ENCODE peak calls at places on chromosomes 11 and 22, in five cellular contexts. D is astrocyte of the spinal cord, A is right atrium auricular region, X is omental fat pad, V is heart right ventricle. Z is an unnamed sample.

GRCh38 chr11:111526501-111526900 is 11.9 kb downstream of the HOATZ start:
- DNase-seq in D (peak), A (no peak), X (no peak), V (no peak), Z (peak)

GRCh38 chr22:19679476-19680099 is 34.7 kb upstream of the SEPTIN5 start:
- DNase-seq in D (no peak), A (no peak), X (peak), V (peak), Z (no peak)

GRCh38 chr22:40302149-40302548 is 44.2 kb upstream of the ADSL start:
- DNase-seq in D (no peak), A (no peak), X (no peak), V (no peak), Z (no peak)

GRCh38 chr11:12636871-12637410 is 37.3 kb upstream of the TEAD1 start:
- DNase-seq in D (no peak), A (no peak), X (no peak), V (no peak), Z (no peak)

GRCh38 chr11:115504279-115505158 is at the start of gene CADM1:
- DNase-seq in D (peak), A (peak), X (peak), V (peak), Z (peak)

GRCh38 chr11:132962026-132962425 is 570.3 kb downstream of the OPCML start:
- DNase-seq in D (peak), A (no peak), X (no peak), V (no peak), Z (no peak)

GRCh38 chr22:44369916-44370804 is 57.4 kb upstream of the SHISAL1 start:
- DNase-seq in D (no peak), A (no peak), X (no peak), V (no peak), Z (no peak)

GRCh38 chr11:11446967-11447366 is 93.9 kb upstream of the CSNK2A3 start:
- DNase-seq in D (no peak), A (no peak), X (no peak), V (no peak), Z (no peak)

GRCh38 chr22:22920104-22920654 is 32.6 kb downstream of the IGLL5 start:
- DNase-seq in D (no peak), A (no peak), X (no peak), V (no peak), Z (no peak)

GRCh38 chr22:19913337-19913936 is 28.1 kb upstream of the COMT start:
- DNase-seq in D (no peak), A (no peak), X (no peak), V (no peak), Z (no peak)

GRCh38 chr11:94635072-94635471 is 67.9 kb downstream of the PIWIL4 start:
- DNase-seq in D (no peak), A (peak), X (no peak), V (no peak), Z (no peak)

GRCh38 chr11:67032830-67033555 is 10.1 kb downstream of the SYT12 start:
- DNase-seq in D (peak), A (peak), X (peak), V (no peak), Z (no peak)

GRCh38 chr11:76102772-76103171 is 103.5 kb downstream of the WNT11 start:
- DNase-seq in D (no peak), A (no peak), X (no peak), V (peak), Z (no peak)

GRCh38 chr11:123729602-123730001 is 11.9 kb downstream of the ZNF202 start:
- DNase-seq in D (no peak), A (no peak), X (no peak), V (no peak), Z (no peak)

GRCh38 chr11:108872781-108873291 is 208.0 kb downstream of the DDX10 start:
- DNase-seq in D (peak), A (no peak), X (no peak), V (no peak), Z (no peak)

GRCh38 chr11:112584674-112585073 is 324.0 kb upstream of the PLET1 start:
- DNase-seq in D (no peak), A (no peak), X (no peak), V (no peak), Z (no peak)

GRCh38 chr11:4643084-4643483 is 698 bp upstream of the OR51E1 start:
- DNase-seq in D (no peak), A (no peak), X (no peak), V (peak), Z (no peak)

GRCh38 chr11:46290598-46291309 is 13.3 kb downstream of the CREB3L1 start:
- DNase-seq in D (peak), A (no peak), X (peak), V (peak), Z (no peak)

GRCh38 chr11:88208742-88209141 is 33.5 kb upstream of the RAB38 start:
- DNase-seq in D (no peak), A (no peak), X (no peak), V (no peak), Z (no peak)

GRCh38 chr11:2095542-2095941 is 43.6 kb downstream of the IGF2 start:
- DNase-seq in D (no peak), A (no peak), X (no peak), V (no peak), Z (no peak)

GRCh38 chr11:134464196-134464595 is 52.2 kb upstream of the B3GAT1 start:
- DNase-seq in D (no peak), A (no peak), X (no peak), V (no peak), Z (no peak)

GRCh38 chr11:126963115-126963514 is 37.5 kb downstream of the KIRREL3 start:
- DNase-seq in D (no peak), A (no peak), X (no peak), V (no peak), Z (no peak)

GRCh38 chr11:36157151-36157519 is 132.1 kb downstream of the COMMD9 start:
- DNase-seq in D (no peak), A (no peak), X (no peak), V (no peak), Z (no peak)

GRCh38 chr11:36156486-36157150 is 132.6 kb downstream of the COMMD9 start:
- DNase-seq in D (no peak), A (no peak), X (no peak), V (no peak), Z (no peak)

GRCh38 chr11:36153581-36153980 is 135.6 kb downstream of the COMMD9 start:
- DNase-seq in D (no peak), A (no peak), X (no peak), V (no peak), Z (no peak)

GRCh38 chr11:36155301-36155700 is 133.9 kb downstream of the COMMD9 start:
- DNase-seq in D (no peak), A (no peak), X (no peak), V (no peak), Z (no peak)

GRCh38 chr11:36155770-36156485 is 133.3 kb downstream of the COMMD9 start:
- DNase-seq in D (peak), A (no peak), X (no peak), V (no peak), Z (no peak)
- TF ChIP-seq CTCF in D (no peak), A (no peak), X (no peak), V (no peak), Z (no peak)

GRCh38 chr22:49017769-49018330 is 809.8 kb downstream of the BRD1 start:
- DNase-seq in D (no peak), A (peak), X (no peak), V (no peak), Z (no peak)
- TF ChIP-seq CTCF in D (no peak), A (no peak), X (no peak), V (no peak), Z (no peak)

GRCh38 chr11:128302425-128303186 is 284.8 kb downstream of the ETS1 start:
- DNase-seq in D (no peak), A (no peak), X (no peak), V (no peak), Z (no peak)
- TF ChIP-seq CTCF in D (no peak), A (no peak), X (no peak), V (no peak), Z (no peak)

GRCh38 chr11:40314327-40314726 is 1145.1 kb downstream of the LRRC4C start:
- DNase-seq in D (no peak), A (no peak), X (no peak), V (no peak), Z (no peak)
- TF ChIP-seq CTCF in D (no peak), A (no peak), X (no peak), V (no peak), Z (no peak)

DNA sequence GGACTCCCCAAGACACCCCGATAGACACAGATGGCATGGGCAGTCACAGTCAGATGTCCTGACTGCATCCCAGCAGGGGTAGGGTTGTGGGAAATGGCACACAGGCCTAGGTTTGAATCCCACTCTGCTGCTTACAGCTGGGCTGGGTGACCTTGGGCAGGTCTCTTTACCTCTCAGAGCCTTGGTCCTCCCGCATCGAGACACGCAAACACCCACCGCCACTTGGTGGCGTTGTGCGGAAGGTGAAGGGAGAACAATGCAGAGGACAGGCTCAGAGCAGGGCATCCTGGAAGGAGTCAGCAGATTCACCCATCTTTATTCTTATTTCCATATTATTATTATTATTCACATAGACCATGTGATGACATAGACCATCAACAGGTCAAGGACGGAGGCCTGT is 140.5 kb downstream of the MIAT start:
- DNase-seq in D (no peak), A (no peak), X (no peak), V (no peak), Z (no peak)
- TF ChIP-seq CTCF in D (no peak), A (no peak), X (no peak), V (no peak), Z (no peak)

DNA sequence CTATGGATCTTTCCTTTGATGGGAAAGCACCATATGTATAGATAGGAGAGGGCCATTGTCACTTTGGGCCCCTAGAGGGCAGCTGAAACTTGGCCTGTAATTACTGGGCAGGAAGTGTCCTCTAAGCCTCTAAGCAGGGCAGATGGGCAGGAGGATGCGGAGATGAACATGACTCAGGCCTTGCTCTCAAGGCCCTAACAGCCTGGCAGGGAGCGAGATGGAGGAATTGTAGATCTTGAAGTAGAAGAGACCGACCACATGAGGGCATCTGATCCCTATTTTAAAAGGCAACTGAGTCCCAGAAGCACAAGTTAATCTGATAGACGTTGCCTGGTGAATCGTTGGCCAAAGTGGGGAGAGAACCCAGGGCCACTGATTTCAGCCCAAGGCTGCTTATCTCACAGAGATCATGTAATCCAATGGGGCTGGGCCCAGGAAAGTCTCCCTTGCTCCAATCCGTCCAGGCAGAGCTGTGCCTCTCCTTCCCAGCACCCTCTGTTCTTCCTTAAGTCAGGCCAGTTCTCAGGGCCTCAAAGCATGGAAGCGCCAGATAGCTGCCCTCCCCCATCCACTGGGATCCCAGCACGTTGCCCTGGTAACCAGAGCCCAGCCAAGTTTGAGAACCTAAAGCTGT is 2.5 kb upstream of the SEPTIN3 start:
- DNase-seq in D (peak), A (no peak), X (no peak), V (no peak), Z (peak)
- TF ChIP-seq CTCF in D (peak), A (peak), X (no peak), V (peak), Z (peak)

DNA sequence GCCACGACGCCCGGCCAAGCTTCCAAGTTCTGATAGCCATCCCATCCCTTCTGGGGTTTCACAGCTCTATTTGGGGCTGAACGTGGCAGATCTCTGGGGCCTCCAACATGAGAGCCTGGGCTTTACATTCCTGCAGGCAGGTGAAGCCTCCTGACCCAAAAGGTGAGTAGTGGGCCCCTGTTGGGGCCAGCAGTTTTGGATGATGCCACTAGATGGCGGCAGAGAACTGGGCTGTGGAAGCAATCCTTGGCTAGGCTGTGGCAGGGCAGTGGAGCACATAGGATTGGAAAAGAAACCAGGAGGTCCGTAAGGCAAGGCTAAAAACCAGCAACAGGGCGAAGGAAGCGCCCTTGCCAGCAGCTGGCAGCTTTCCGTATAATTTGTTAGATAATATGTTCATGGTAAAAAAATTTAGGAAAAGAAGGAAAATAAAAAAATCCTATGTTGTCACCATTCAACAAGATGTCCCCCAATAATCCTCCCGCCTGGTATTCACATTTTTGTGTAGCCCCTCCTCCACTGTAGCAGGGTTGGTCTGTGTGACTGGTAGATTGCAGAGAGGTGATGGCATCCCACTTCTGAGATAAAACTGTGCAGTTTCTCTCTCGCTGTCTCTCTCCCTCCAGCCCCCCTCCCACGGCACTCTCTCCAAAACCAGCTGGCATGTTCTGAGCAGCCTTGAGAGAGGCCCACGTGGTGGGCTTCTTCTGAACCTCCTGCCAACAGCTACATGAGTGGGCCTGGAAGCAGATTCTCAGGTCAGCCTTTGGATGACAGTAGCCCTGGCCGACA is 43.6 kb upstream of the OR4B1 start:
- DNase-seq in D (peak), A (peak), X (peak), V (peak), Z (peak)
- TF ChIP-seq CTCF in D (peak), A (peak), X (no peak), V (peak), Z (peak)

Z was measured in GM10248.